ENCODE peak calls at places on chromosome 19, in four cellular contexts. O is substantia nigra, U is anterior cingulate cortex, Z is GM04503. J is an unnamed sample.

GRCh38 chr19:17938092-17938845 is 5.5 kb downstream of the CCDC124 start:
- DNase-seq in O (peak; percentile 11), U (peak; percentile 48), Z (peak; percentile 50), J (peak; percentile 14)

GRCh38 chr19:2194513-2195078 is 30.9 kb downstream of the DOT1L start:
- DNase-seq in O (no peak), Z (no peak), U (no peak), J (no peak)

GRCh38 chr19:56942749-56943148 is 102.2 kb upstream of the PEG3 start:
- DNase-seq in U (no peak), Z (no peak), O (no peak), J (no peak)

GRCh38 chr19:48510421-48511268 is 990 bp downstream of the LMTK3 start:
- DNase-seq in O (peak; percentile 60), Z (no peak), U (peak; percentile 80), J (no peak)

GRCh38 chr19:37519890-37520289 is 13.2 kb downstream of the ZNF793 start:
- DNase-seq in O (no peak), U (no peak), Z (no peak), J (peak; percentile 2)

GRCh38 chr19:43936219-43936618 is 1.1 kb upstream of the ZNF45 start:
- DNase-seq in Z (no peak), U (no peak), O (no peak), J (no peak)

GRCh38 chr19:412356-413355 is 3.7 kb upstream of the C2CD4C start:
- DNase-seq in Z (no peak), U (no peak), O (no peak), J (no peak)

GRCh38 chr19:1047696-1048147 is 7.8 kb downstream of the ABCA7 start:
- DNase-seq in O (no peak), U (no peak), Z (no peak), J (no peak)

GRCh38 chr19:13839193-13839937 is 37.6 kb upstream of the NANOS3 start:
- DNase-seq in O (no peak), Z (no peak), U (peak; percentile 27), J (no peak)

GRCh38 chr19:51808333-51808986 is 13.5 kb downstream of the FPR3 start:
- DNase-seq in O (no peak), U (no peak), Z (no peak), J (no peak)

GRCh38 chr19:12840091-12841079 is 2.1 kb downstream of the MAST1 start:
- DNase-seq in O (no peak), Z (no peak), U (no peak), J (peak; percentile 58)

GRCh38 chr19:31113250-31113685 is 236.0 kb downstream of the TSHZ3 start:
- DNase-seq in Z (peak; percentile 53), U (no peak), O (no peak), J (no peak)

GRCh38 chr19:44866672-44867071 is 20.6 kb downstream of the NECTIN2 start:
- DNase-seq in U (no peak), O (no peak), Z (no peak), J (no peak)

GRCh38 chr19:42397315-42398166 is 7.4 kb upstream of the CNFN start:
- DNase-seq in Z (no peak), U (no peak), O (no peak), J (no peak)

GRCh38 chr19:55419089-55419488 is 11.5 kb upstream of the UBE2S start:
- DNase-seq in Z (no peak), U (no peak), O (no peak), J (no peak)

GRCh38 chr19:46015080-46015960 is 7.5 kb downstream of the PGLYRP1 start:
- DNase-seq in Z (no peak), O (no peak), U (no peak), J (no peak)

GRCh38 chr19:55070755-55071502 is 4.7 kb upstream of the EPS8L1 start:
- DNase-seq in O (no peak), Z (no peak), U (no peak), J (no peak)

GRCh38 chr19:36093687-36094086 is 17.3 kb upstream of the OVOL3 start:
- DNase-seq in O (peak; percentile 34), U (peak; percentile 32), Z (no peak), J (no peak)

GRCh38 chr19:1590641-1591397 is 1.8 kb downstream of the MBD3 start:
- DNase-seq in Z (no peak), O (no peak), U (no peak), J (no peak)

GRCh38 chr19:50721441-50722137 is 1.6 kb upstream of the CLEC11A start:
- DNase-seq in O (no peak), Z (no peak), U (no peak), J (no peak)

GRCh38 chr19:32676186-32676894 is 692 bp downstream of the RGS9BP start:
- DNase-seq in Z (no peak), U (no peak), O (no peak), J (no peak)

GRCh38 chr19:16889429-16889882 is 657 bp downstream of the F2RL3 start:
- DNase-seq in Z (no peak), O (no peak), U (no peak), J (no peak)

GRCh38 chr19:49149652-49150105 is 5.5 kb downstream of the HRC start:
- DNase-seq in O (peak; percentile 36), Z (peak; percentile 32), U (peak; percentile 61), J (peak; percentile 58)

GRCh38 chr19:2852598-2852997 is 11.3 kb downstream of the ZNF555 start:
- DNase-seq in U (no peak), Z (no peak), O (no peak), J (no peak)

GRCh38 chr19:12833747-12834417 is 497 bp downstream of the RTBDN start:
- DNase-seq in Z (no peak), O (no peak), U (no peak), J (no peak)

GRCh38 chr19:38670921-38671398 is 23.5 kb downstream of the ACTN4 start:
- DNase-seq in U (no peak), O (no peak), Z (peak; percentile 66), J (no peak)

GRCh38 chr19:39677931-39678889 is 22.5 kb downstream of the LGALS16 start:
- DNase-seq in U (no peak), Z (no peak), O (no peak), J (no peak)

GRCh38 chr19:10116085-10116865 is 3.4 kb downstream of the EIF3G start:
- DNase-seq in O (no peak), Z (no peak), U (no peak), J (no peak)

J was measured in retinal pigment epithelial cell.